ENCODE peak calls at places on chromosomes 13 and 19, in five cellular contexts. H is astrocyte of the spinal cord, N is Caco-2, U is left lung, R is T-helper 17 cell. W is an unnamed sample.
A peak's percentile ranks its signal among the peaks of the same experiment; 100 is the strongest.

GRCh38 chr19:14413765-14414171 is 5.4 kb downstream of the DDX39A start:
- DNase-seq in N (no peak), U (no peak), R (no peak), H (peak; percentile 67), W (no peak)

GRCh38 chr19:5352229-5352763 is 11.7 kb upstream of the PTPRS start:
- DNase-seq in U (no peak), N (no peak), R (no peak), H (no peak), W (no peak)

GRCh38 chr13:56659041-56659471 is 481.7 kb upstream of the PRR20A start:
- DNase-seq in N (no peak), H (no peak), R (no peak), U (no peak), W (no peak)

GRCh38 chr13:38265135-38265497 is 84.5 kb upstream of the UFM1 start:
- DNase-seq in R (no peak), N (peak; percentile 28), U (peak; percentile 70), H (no peak), W (no peak)

GRCh38 chr13:40390290-40391008 is 276.0 kb downstream of the FOXO1 start:
- DNase-seq in H (no peak), N (no peak), R (no peak), U (no peak), W (no peak)

GRCh38 chr13:39876258-39876657 is 220.8 kb downstream of the COG6 start:
- DNase-seq in H (peak; percentile 89), U (no peak), N (no peak), R (no peak), W (no peak)

GRCh38 chr13:45718063-45718462 is 15.9 kb downstream of the CBY2 start:
- DNase-seq in H (peak; percentile 22), N (no peak), U (no peak), R (no peak), W (no peak)

GRCh38 chr13:76993021-76993420 is 1.1 kb downstream of the CLN5 start:
- DNase-seq in U (no peak), R (no peak), N (no peak), H (peak; percentile 21), W (no peak)

GRCh38 chr19:18306903-18307681 is 15.8 kb downstream of the LSM4 start:
- DNase-seq in N (no peak), U (no peak), H (peak; percentile 68), R (no peak), W (no peak)

GRCh38 chr19:12913011-12913561 is 6.0 kb downstream of the SYCE2 start:
- DNase-seq in H (peak; percentile 37), U (no peak), N (no peak), R (no peak), W (no peak)

GRCh38 chr19:11203194-11204075 is 6.1 kb upstream of the KANK2 start:
- DNase-seq in U (peak; percentile 79), H (peak; percentile 73), R (peak; percentile 20), N (no peak), W (no peak)

GRCh38 chr19:17339088-17339741 is 1.9 kb downstream of the GTPBP3 start:
- DNase-seq in R (no peak), N (no peak), U (peak; percentile 34), H (no peak), W (no peak)

GRCh38 chr13:100818706-100819105 is 144.1 kb upstream of the TMTC4 start:
- DNase-seq in U (no peak), N (peak; percentile 38), R (no peak), H (peak; percentile 7), W (no peak)

GRCh38 chr13:33252103-33252502 is 33.5 kb downstream of the STARD13 start:
- DNase-seq in U (no peak), N (no peak), H (no peak), R (no peak), W (no peak)

GRCh38 chr13:37870489-37870845 is 895 bp upstream of the TRPC4 start:
- DNase-seq in H (no peak), R (no peak), U (no peak), N (no peak), W (no peak)

GRCh38 chr13:29935309-29935981 is 85.0 kb upstream of the UBL3 start:
- DNase-seq in N (no peak), R (peak; percentile 52), H (no peak), U (peak; percentile 46), W (peak; percentile 60)

GRCh38 chr13:30408319-30409101 is 13.8 kb upstream of the UBE2L5 start:
- DNase-seq in N (peak; percentile 95), R (peak; percentile 90), H (peak; percentile 91), U (peak; percentile 94), W (peak; percentile 80)

GRCh38 chr19:18322759-18323460 is at the start of gene LSM4:
- DNase-seq in R (peak; percentile 98), U (peak; percentile 98), H (peak; percentile 98), N (peak; percentile 97), W (peak; percentile 98)

GRCh38 chr19:10137751-10138682 is 18.3 kb upstream of the EIF3G start:
- DNase-seq in R (no peak), U (no peak), H (no peak), N (no peak), W (no peak)

GRCh38 chr13:32381539-32381938 is 46.4 kb downstream of the N4BP2L1 start:
- DNase-seq in R (no peak), U (no peak), H (peak; percentile 23), N (no peak), W (no peak)

GRCh38 chr13:42484396-42484795 is 89.6 kb upstream of the TNFSF11 start:
- DNase-seq in U (no peak), R (no peak), H (peak; percentile 48), N (no peak), W (no peak)

GRCh38 chr19:584240-585001 is 5.3 kb upstream of the HCN2 start:
- DNase-seq in R (peak; percentile 73), H (peak; percentile 47), N (no peak), U (no peak), W (peak; percentile 27)

GRCh38 chr13:94205896-94206295 is 273.6 kb downstream of the DCT start:
- DNase-seq in H (no peak), R (no peak), U (no peak), N (no peak), W (no peak)

GRCh38 chr13:112329376-112329775 is 46.8 kb upstream of the SPACA7 start:
- DNase-seq in H (no peak), R (no peak), U (no peak), N (no peak), W (no peak)

GRCh38 chr13:40549500-40550094 is 116.8 kb downstream of the FOXO1 start:
- DNase-seq in U (no peak), N (no peak), H (peak; percentile 30), R (no peak), W (no peak)

W was measured in T-helper 22 cell.